ENCODE peak calls at places on chromosomes 1 and 21, in eight cellular contexts. J is AG10803, O is AG04449, X is OCI-LY7, C is HepG2, L is NB4, N is fibroblast of lung, G is fibroblast of pulmonary artery. B is an unnamed sample.

GRCh38 chr1:1367238-1367796 is 7.7 kb downstream of the AURKAIP1 start:
- DNase-seq in N (no peak), J (no peak), O (no peak), X (no peak), L (no peak), G (no peak), C (no peak), B (no peak)

GRCh38 chr1:201535046-201535777 is 3.7 kb upstream of the NAV1 start:
- DNase-seq in N (peak), J (peak), O (no peak), X (no peak), G (peak), C (no peak), L (no peak), B (no peak)

GRCh38 chr1:230385930-230386329 is 40.2 kb downstream of the PGBD5 start:
- DNase-seq in X (no peak), G (no peak), O (no peak), J (no peak), C (no peak), L (no peak), N (no peak), B (no peak)

GRCh38 chr1:110309768-110310167 is 29.4 kb upstream of the RBM15 start:
- DNase-seq in C (no peak), J (peak), N (peak), G (peak), X (no peak), L (no peak), O (peak), B (no peak)

GRCh38 chr1:184574588-184574987 is 180.1 kb downstream of the EDEM3 start:
- DNase-seq in L (no peak), X (no peak), N (no peak), G (no peak), C (no peak), J (no peak), O (no peak), B (no peak)

GRCh38 chr1:31677401-31677800 is 26.4 kb downstream of the COL16A1 start:
- DNase-seq in L (no peak), C (no peak), G (no peak), X (no peak), J (no peak), N (no peak), O (no peak), B (no peak)

GRCh38 chr21:26351661-26352060 is 181.1 kb upstream of the APP start:
- DNase-seq in C (no peak), N (no peak), O (no peak), X (no peak), L (no peak), J (peak), G (no peak), B (no peak)

GRCh38 chr21:43297411-43297981 is 128.7 kb downstream of the CRYAA start:
- DNase-seq in O (no peak), C (no peak), J (no peak), X (no peak), N (no peak), L (no peak), G (no peak), B (no peak)

GRCh38 chr1:220278991-220279390 is 6.7 kb upstream of the RAB3GAP2 start:
- DNase-seq in O (no peak), N (peak), C (no peak), J (peak), G (no peak), L (no peak), X (no peak), B (no peak)

GRCh38 chr1:176174108-176174507 is 33.0 kb downstream of the COP1 start:
- DNase-seq in N (peak), L (no peak), G (no peak), O (no peak), J (peak), X (no peak), C (no peak), B (no peak)

GRCh38 chr1:45543599-45544417 is 6.8 kb upstream of the AKR1A1 start:
- DNase-seq in N (peak), J (no peak), G (peak), C (peak), L (peak), O (no peak), X (peak), B (peak)

GRCh38 chr1:100930494-100930893 is 34.6 kb downstream of the SLC30A7 start:
- DNase-seq in J (no peak), X (no peak), C (no peak), L (no peak), N (no peak), O (no peak), G (no peak), B (no peak)

GRCh38 chr1:243535014-243535413 is 279.2 kb downstream of the SDCCAG8 start:
- DNase-seq in J (no peak), C (no peak), L (no peak), N (no peak), X (no peak), O (no peak), G (no peak), B (no peak)

GRCh38 chr1:202656057-202656456 is 54.2 kb downstream of the SYT2 start:
- DNase-seq in N (no peak), L (peak), C (peak), G (peak), O (no peak), X (no peak), J (no peak), B (no peak)

GRCh38 chr1:202187040-202187671 is 6.4 kb upstream of the LGR6 start:
- DNase-seq in O (no peak), G (no peak), X (no peak), N (no peak), C (no peak), L (no peak), J (no peak), B (no peak)

GRCh38 chr1:90413519-90413918 is 303.6 kb downstream of the BARHL2 start:
- DNase-seq in X (no peak), L (no peak), G (no peak), N (no peak), C (no peak), J (no peak), O (no peak), B (no peak)

GRCh38 chr1:190022709-190023108 is 455.0 kb downstream of the BRINP3 start:
- DNase-seq in O (no peak), L (peak), X (no peak), C (no peak), G (peak), J (no peak), N (peak), B (no peak)

GRCh38 chr1:53135735-53136114 is 6.7 kb downstream of the SLC1A7 start:
- DNase-seq in N (peak), G (peak), J (peak), X (no peak), L (peak), O (peak), C (no peak), B (no peak)

GRCh38 chr1:12407050-12407961 is 177.5 kb downstream of the VPS13D start:
- DNase-seq in C (peak), J (peak), L (peak), N (peak), O (no peak), X (no peak), G (peak), B (no peak)

GRCh38 chr1:81179239-81179638 is 621.5 kb upstream of the ADGRL2 start:
- DNase-seq in X (no peak), O (peak), N (peak), L (no peak), G (peak), J (peak), C (no peak), B (no peak)

GRCh38 chr1:221356693-221357092 is 385.2 kb downstream of the DUSP10 start:
- DNase-seq in L (peak), J (no peak), G (no peak), X (no peak), O (no peak), N (no peak), C (no peak), B (no peak)
- TF ChIP-seq CTCF in L (peak), J (no peak), G (peak), X (peak), O (no peak), N (peak), C (no peak), B (no peak)

DNA sequence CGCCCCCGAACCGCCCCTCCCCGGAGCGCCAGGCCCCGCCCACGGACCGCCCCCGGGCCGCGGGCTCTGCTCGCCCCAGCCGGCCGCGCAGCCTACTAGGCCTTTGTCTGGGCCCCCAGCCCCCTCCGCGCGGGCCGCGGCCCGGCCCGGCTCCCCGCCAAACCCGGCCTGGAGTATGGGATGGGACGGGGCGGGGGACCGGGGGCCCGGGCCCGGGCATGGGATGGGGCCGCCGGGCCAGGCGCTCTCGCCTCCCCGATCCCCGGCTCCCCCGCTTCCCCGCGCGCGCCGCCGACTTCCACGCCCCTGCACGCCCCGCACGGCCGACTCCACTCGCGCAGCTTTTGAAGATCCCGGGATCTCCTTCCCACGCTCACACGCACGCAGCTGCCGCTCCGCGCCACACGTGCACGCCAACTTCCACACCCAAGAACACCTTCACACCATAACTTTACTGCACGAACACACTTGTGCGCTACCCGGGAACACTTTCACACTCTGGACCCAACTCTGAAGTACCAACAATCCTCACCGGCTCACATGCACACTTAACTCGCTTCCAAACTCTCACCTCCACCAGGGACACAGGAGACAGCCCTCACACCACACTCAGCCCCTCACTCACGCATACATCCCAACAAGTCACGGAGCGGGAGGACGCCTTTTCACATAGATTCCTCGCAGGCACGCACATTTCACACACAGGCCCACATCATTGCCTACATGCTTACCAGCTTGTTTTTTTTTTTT is 437 bp upstream of the HSPG2 start:
- DNase-seq in C (peak), L (peak), G (peak), O (no peak), J (peak), X (peak), N (peak), B (peak)
- H3K4me3 ChIP-seq in C (peak), L (peak), G (peak), O (peak), J (peak), X (peak), N (no peak), B (peak)

DNA sequence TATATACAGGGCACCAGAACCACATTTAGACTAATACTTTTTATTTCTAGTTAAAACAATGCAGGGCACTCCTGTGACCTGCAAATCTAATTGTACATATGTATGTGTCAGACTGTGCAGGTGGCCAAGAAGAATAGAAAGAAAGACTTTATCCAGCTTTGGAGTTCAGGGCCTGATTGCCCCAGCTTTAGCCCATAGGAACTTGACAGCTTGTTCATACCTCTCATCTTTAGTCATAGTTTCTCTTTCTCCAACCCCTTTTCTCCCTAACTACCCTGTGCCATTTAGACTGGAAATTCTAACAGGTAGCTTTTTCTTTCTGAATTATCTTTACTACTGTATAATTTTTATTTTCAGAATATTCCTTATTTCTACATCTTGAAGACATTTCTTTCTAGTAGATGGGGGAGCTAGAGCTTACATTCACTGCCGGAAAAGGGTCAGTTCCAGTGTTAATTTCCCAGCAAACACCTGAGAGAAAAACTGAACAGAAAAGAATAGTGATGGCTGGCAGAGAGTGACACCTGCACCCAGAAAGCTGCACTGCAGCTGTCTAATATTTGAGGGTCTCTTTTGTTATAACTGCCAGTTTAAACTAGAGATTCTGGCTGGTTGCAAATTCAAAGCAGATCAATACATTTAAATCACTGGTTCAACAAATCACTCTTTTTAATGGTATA is 8.4 kb downstream of the YBX1 start:
- DNase-seq in C (no peak), X (no peak), J (no peak), G (no peak), N (peak), O (no peak), L (no peak), B (no peak)
- TF ChIP-seq CTCF in C (peak), X (peak), J (no peak), G (peak), N (no peak), O (no peak), L (no peak), B (peak)

DNA sequence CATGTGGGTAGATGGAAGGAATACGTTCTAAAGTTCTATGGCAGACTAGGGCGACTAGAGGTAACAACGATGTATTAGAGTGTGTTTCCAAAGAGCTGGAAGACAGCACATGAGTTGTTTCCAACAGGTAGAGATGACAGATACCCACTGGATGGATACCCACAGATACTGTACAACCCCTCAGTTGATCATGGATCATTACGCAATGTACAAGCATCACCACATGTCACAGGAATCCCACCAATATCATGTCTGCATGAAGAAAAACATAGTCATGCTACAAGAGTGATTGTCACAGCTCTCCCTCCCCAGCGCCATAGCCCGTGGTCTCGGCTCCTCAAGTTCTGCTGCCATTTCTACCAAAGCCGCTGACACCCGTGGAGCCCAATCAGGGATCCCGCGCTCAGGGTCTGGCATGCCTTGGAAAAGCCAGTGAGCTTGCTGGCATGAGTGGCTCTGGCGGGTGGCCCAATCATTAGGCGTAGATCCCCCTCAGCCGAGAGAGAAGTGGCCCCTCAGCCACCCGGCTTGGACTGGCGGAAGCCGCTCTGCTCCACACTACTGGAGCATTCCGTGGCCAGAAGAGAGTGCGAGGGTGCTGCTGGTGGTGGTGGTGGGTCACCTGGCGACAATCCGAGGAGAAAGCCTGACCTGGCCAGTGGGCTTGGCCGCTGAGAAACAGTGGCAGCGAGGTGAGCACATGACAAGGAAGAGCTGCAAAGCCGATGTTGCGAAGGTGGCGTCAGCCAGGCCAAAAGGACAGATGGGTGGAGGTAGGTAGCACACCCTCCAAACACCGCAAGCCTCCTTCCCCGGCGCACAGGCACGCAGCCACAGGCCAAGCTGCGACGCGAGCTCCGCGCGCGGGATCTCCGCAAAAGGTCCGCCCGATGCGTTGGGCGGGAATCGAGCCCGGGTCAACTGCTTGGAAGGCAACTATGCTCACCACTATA is 65.7 kb upstream of the FCGR2A start:
- DNase-seq in O (no peak), N (peak), C (no peak), J (no peak), L (peak), X (peak), G (no peak), B (peak)
- H3K4me3 ChIP-seq in O (peak), N (no peak), C (peak), J (peak), L (peak), X (peak), G (no peak), B (no peak)